ENCODE peak calls at places on chromosomes 4 and X, in ten cellular contexts. A is pancreas; W is uterus; Z is ovary; U is effector memory CD4-positive, alpha-beta T cell; M is cardiac muscle cell; B is OCI-LY7; T is tibial artery; H is colonic mucosa; J is tibial nerve. Y is an unnamed sample. For H3K4me1, the result is how much of the 10 kb centered on the place peaks cover.

GRCh38 chr4:153318696-153319320 is 25.7 kb upstream of the MND1 start:
- DNase-seq in H (no peak), T (no peak), W (no peak), B (peak), J (no peak), M (peak), U (no peak), A (no peak), Z (no peak), Y (no peak)

GRCh38 chrX:70436380-70436779 is 8.3 kb upstream of the DLG3 start:
- DNase-seq in B (peak), J (no peak), Z (no peak), M (peak), W (no peak), T (no peak), H (no peak), A (no peak), U (no peak), Y (no peak)

GRCh38 chr4:104592894-104593470 is 98.3 kb upstream of the CXXC4 start:
- DNase-seq in J (no peak), W (no peak), Z (no peak), A (no peak), M (peak), H (no peak), T (no peak), U (no peak), B (no peak), Y (no peak)

GRCh38 chrX:22021721-22022120 is 10.4 kb upstream of the PHEX start:
- DNase-seq in Z (no peak), J (no peak), W (no peak), A (no peak), B (no peak), H (no peak), T (no peak), U (no peak), M (no peak), Y (no peak)

GRCh38 chr4:38804654-38805295 is at the start of gene TLR1:
- DNase-seq in A (no peak), T (no peak), M (peak), Z (no peak), H (no peak), J (no peak), B (peak), U (no peak), W (no peak), Y (no peak)

GRCh38 chr4:88998941-88999340 is 58.0 kb downstream of the FAM13A start:
- DNase-seq in M (no peak), B (no peak), T (no peak), W (no peak), J (no peak), H (no peak), A (no peak), Z (no peak), U (no peak), Y (no peak)

GRCh38 chr4:121072836-121073362 is 564 bp upstream of the NDNF start:
- DNase-seq in M (no peak), Z (no peak), J (no peak), A (no peak), T (peak), W (no peak), B (no peak), H (peak), U (no peak), Y (no peak)

GRCh38 chrX:32448320-32448719 is 763.0 kb downstream of the DMD start:
- DNase-seq in M (peak), Z (no peak), A (no peak), B (peak), W (no peak), U (no peak), H (no peak), T (no peak), J (no peak), Y (no peak)

GRCh38 chr4:161929966-161930365 is 233.8 kb downstream of the FSTL5 start:
- DNase-seq in J (no peak), U (no peak), W (no peak), B (no peak), T (no peak), A (no peak), Z (no peak), M (peak), H (no peak), Y (no peak)

GRCh38 chrX:129791961-129792570 is 12.3 kb downstream of the SASH3 start:
- DNase-seq in W (no peak), A (no peak), J (no peak), T (no peak), H (no peak), Z (no peak), M (no peak), B (no peak), U (no peak), Y (no peak)

GRCh38 chrX:40176979-40177430 is 79.2 kb upstream of the BCOR start:
- DNase-seq in B (no peak), U (no peak), M (no peak), H (peak), Z (no peak), T (no peak), A (no peak), J (no peak), W (peak), Y (no peak)

GRCh38 chr4:159360549-159360948 is 257.7 kb downstream of the RAPGEF2 start:
- DNase-seq in H (no peak), M (peak), A (no peak), T (no peak), Z (no peak), U (no peak), J (no peak), W (no peak), B (no peak), Y (no peak)

GRCh38 chr4:5893013-5893580 is at the start of gene CRMP1:
- DNase-seq in M (peak), J (no peak), T (no peak), A (no peak), H (no peak), B (no peak), W (no peak), Z (no peak), U (no peak), Y (no peak)

GRCh38 chrX:46279925-46280313 is 265.3 kb downstream of the ZNF674 start:
- DNase-seq in W (no peak), M (peak), H (no peak), Z (no peak), A (no peak), T (no peak), U (no peak), B (no peak), J (no peak), Y (no peak)

GRCh38 chr4:102139932-102140331 is 205.3 kb downstream of the SLC39A8 start:
- DNase-seq in W (no peak), J (no peak), U (no peak), A (no peak), M (no peak), T (no peak), Z (no peak), B (no peak), H (no peak), Y (no peak)

GRCh38 chrX:46554942-46555341 is 9.7 kb upstream of the ZNF674 start:
- DNase-seq in U (no peak), M (peak), Z (no peak), J (no peak), A (no peak), T (no peak), W (no peak), B (no peak), H (no peak), Y (no peak)

GRCh38 chr4:6764976-6765620 is 17.4 kb upstream of the KIAA0232 start:
- DNase-seq in M (no peak), Z (no peak), T (no peak), A (no peak), U (no peak), J (no peak), W (no peak), H (no peak), B (no peak), Y (no peak)

GRCh38 chrX:18995216-18995615 is 11.3 kb upstream of the PHKA2 start:
- DNase-seq in J (no peak), W (no peak), M (peak), Z (no peak), U (no peak), B (no peak), T (no peak), H (no peak), A (no peak), Y (no peak)

GRCh38 chrX:25034889-25035288 is 19.1 kb upstream of the ARX start:
- DNase-seq in T (no peak), Z (no peak), B (no peak), M (peak), A (no peak), H (no peak), J (no peak), W (no peak), U (no peak), Y (no peak)

GRCh38 chrX:10636337-10636736 is 16.0 kb upstream of the MID1 start:
- DNase-seq in A (no peak), T (no peak), J (no peak), W (peak), B (no peak), Z (no peak), H (peak), U (no peak), M (peak), Y (peak)

GRCh38 chr4:103075435-103075893 is 1.1 kb downstream of the SLC9B2 start:
- DNase-seq in Z (no peak), T (no peak), H (no peak), W (no peak), A (no peak), B (no peak), J (no peak), U (no peak), M (peak), Y (no peak)

GRCh38 chr4:106996490-106996889 is 39.6 kb downstream of the DKK2 start:
- DNase-seq in A (no peak), U (no peak), Z (no peak), H (no peak), M (no peak), W (no peak), J (no peak), T (no peak), B (no peak), Y (no peak)

GRCh38 chr4:154049457-154050181 is 260.7 kb upstream of the SFRP2 start:
- DNase-seq in B (peak), T (no peak), A (no peak), M (peak), W (peak), U (no peak), J (no peak), Z (no peak), H (no peak), Y (no peak)

GRCh38 chrX:103373581-103373980 is 2.8 kb upstream of the BEX3 start:
- DNase-seq in A (no peak), T (no peak), Z (no peak), W (no peak), J (no peak), U (no peak), H (no peak), M (no peak), B (no peak), Y (no peak)

GRCh38 chr4:40311811-40312346 is 23.3 kb upstream of the CHRNA9 start:
- DNase-seq in U (no peak), Z (no peak), H (no peak), M (no peak), J (no peak), B (no peak), W (no peak), T (no peak), A (no peak), Y (no peak)

GRCh38 chr4:175823015-175823741 is 11.1 kb upstream of the GPM6A start:
- DNase-seq in B (peak), J (no peak), M (no peak), T (no peak), H (no peak), W (no peak), A (no peak), U (no peak), Z (no peak), Y (no peak)

GRCh38 chrX:26851981-26852380 is 611.2 kb downstream of the PPP4R3C start:
- DNase-seq in A (no peak), J (no peak), U (no peak), T (no peak), Z (no peak), B (no peak), H (no peak), M (no peak), W (no peak), Y (no peak)

GRCh38 chrX:6505960-6506359 is 29.0 kb downstream of the VCX3A start:
- DNase-seq in H (no peak), Z (no peak), J (no peak), B (no peak), T (no peak), A (no peak), W (no peak), U (no peak), M (no peak), Y (no peak)

GRCh38 chrX:148417934-148418333 is 82.5 kb upstream of the AFF2 start:
- DNase-seq in M (no peak), J (no peak), W (no peak), H (no peak), T (no peak), U (no peak), A (no peak), Z (no peak), B (no peak), Y (no peak)

GRCh38 chr4:102809190-102809589 is 18.2 kb downstream of the UBE2D3 start:
- DNase-seq in U (no peak), B (peak), W (no peak), M (no peak), J (no peak), A (no peak), T (no peak), Z (no peak), H (no peak), Y (no peak)

GRCh38 chr4:88110826-88111225 is 47.6 kb downstream of the ABCG2 start:
- DNase-seq in T (no peak), J (no peak), H (no peak), A (no peak), W (no peak), B (no peak), Z (no peak), M (no peak), U (no peak), Y (no peak)

GRCh38 chrX:38221391-38221929 is 789 bp upstream of the SRPX start:
- DNase-seq in J (no peak), T (no peak), Z (no peak), H (no peak), A (no peak), B (no peak), U (no peak), W (no peak), M (peak), Y (no peak)
- H3K4me3 ChIP-seq in J (peak), T (peak), Z (no peak), H (no peak), A (no peak), B (no peak), U (no peak), W (peak), M (no peak), Y (peak)

DNA sequence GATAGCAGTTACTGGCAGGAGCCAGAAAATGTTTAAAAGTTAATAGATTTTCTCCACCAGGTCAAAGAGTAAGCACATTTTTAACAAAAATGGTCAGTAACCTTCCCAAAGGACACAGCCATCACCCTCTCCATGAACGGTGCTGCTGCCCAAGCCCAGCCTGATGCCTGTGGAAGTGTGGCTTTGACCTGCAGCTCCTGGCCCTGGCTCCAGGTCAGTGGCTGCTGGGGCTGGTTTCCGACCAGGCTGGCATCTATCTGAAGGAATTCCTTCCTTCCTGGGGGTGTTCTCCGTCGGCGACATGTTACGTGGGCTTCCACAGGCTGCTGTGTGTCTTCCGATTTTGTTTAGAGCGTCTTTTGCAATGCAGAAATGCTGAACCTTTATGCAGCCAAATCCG is 61.7 kb downstream of the ACOX3 start:
- DNase-seq in U (no peak), H (no peak), J (no peak), M (no peak), Z (no peak), A (no peak), W (no peak), B (no peak), T (no peak), Y (no peak)
- H3K4me1 ChIP-seq in U (under half), H (under half), J (under half), M (under half), Z (under half), A (under half), W (under half), B (under half), T (under half), Y (under half)

DNA sequence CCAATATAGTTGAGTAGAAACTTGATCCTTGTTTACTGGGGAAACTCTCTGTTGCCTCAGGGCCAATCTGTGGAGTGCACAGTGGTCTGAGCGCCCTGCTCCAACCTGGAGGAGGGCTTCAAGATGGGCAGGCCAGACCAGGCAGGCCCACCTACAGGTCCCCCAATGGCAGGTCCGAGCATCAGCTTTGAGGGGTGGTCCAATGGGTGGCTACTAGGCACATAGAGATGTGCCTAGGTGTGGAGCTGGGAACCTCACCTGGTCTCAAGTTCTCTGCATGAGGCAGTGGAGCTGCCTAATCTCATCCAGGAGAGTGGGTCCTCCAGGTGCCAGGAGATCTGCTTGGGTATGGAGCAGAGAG is 252.9 kb downstream of the ARHGAP10 start:
- DNase-seq in M (no peak), T (no peak), H (no peak), A (no peak), U (no peak), W (no peak), J (no peak), B (no peak), Z (no peak), Y (no peak)
- H3K27ac ChIP-seq in M (no peak), T (peak), H (no peak), A (no peak), U (no peak), W (no peak), J (no peak), B (no peak), Z (no peak), Y (no peak)

GRCh38 chr4:78766026-78766425 is 10.1 kb upstream of the BMP2K start:
- DNase-seq in U (no peak), M (peak), Z (no peak), H (no peak), A (no peak), J (no peak), B (no peak), W (no peak), T (no peak), Y (no peak)

GRCh38 chr4:78766650-78767049 is 9.5 kb upstream of the BMP2K start:
- DNase-seq in M (no peak), B (peak), Z (no peak), U (no peak), A (no peak), J (no peak), T (no peak), W (no peak), H (no peak), Y (no peak)

GRCh38 chr4:78768447-78769177 is 7.5 kb upstream of the BMP2K start:
- DNase-seq in W (no peak), B (no peak), J (no peak), A (no peak), M (no peak), Z (no peak), T (no peak), H (peak), U (no peak), Y (no peak)

GRCh38 chr4:78765607-78766006 is 10.5 kb upstream of the BMP2K start:
- DNase-seq in M (no peak), H (no peak), T (no peak), W (no peak), A (no peak), U (no peak), Z (no peak), B (no peak), J (no peak), Y (no peak)

GRCh38 chr4:78767350-78767749 is 8.8 kb upstream of the BMP2K start:
- DNase-seq in H (no peak), W (no peak), J (no peak), Z (no peak), M (no peak), U (no peak), T (no peak), A (no peak), B (no peak), Y (no peak)
- H3K4me3 ChIP-seq in H (no peak), W (no peak), J (no peak), Z (no peak), M (no peak), U (no peak), T (no peak), A (no peak), B (no peak), Y (no peak)

DNA sequence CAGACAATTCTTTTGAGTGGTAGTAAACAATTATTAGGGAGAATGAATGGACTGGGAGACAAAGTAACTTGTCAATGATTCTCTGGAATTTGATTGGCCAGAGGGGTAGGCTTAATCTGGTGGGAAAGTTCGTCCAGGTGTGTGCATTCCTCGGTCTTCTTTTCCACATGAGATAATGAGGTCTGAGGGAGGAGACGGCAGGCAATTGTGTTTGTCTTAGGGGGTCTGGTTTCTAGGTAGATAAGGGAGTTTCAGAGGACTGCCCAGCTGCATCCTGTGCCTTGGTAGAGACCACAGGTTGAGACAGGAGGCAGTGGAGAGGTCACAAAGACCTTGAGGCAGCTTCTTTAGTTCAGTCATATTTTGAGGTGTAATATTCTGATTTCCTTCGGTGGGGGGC is 4.2 kb downstream of the MGST2 start:
- DNase-seq in A (no peak), B (no peak), U (no peak), J (no peak), M (no peak), W (no peak), H (no peak), Z (no peak), T (no peak), Y (no peak)
- H3K4me1 ChIP-seq in A (under half), B (under half), U (under half), J (under half), M (under half), W (under half), H (under half), Z (under half), T (under half), Y (half or more)

Y was measured in heart right ventricle.